ENCODE peak calls at places on chromosomes 7 and 10, in nine cellular contexts. A, X, V, Q, R, Z, N, W and M are unnamed samples.

GRCh38 chr10:99236627-99237309 is 1.1 kb upstream of the HPSE2 start:
- DNase-seq in Q (no peak), W (no peak), R (no peak), V (no peak), A (no peak), X (no peak), N (no peak), Z (no peak), M (no peak)

GRCh38 chr10:70122742-70123141 is 9.9 kb downstream of the AIFM2 start:
- DNase-seq in X (no peak), V (no peak), R (no peak), Z (no peak), Q (no peak), W (no peak), A (no peak), N (no peak), M (no peak)

GRCh38 chr10:58820386-58820785 is 307.7 kb downstream of the BICC1 start:
- DNase-seq in W (no peak), Q (no peak), A (no peak), X (no peak), R (peak), N (no peak), V (no peak), Z (no peak), M (no peak)

GRCh38 chr10:102504179-102504975 is 605 bp downstream of the SUFU start:
- DNase-seq in N (peak), Z (peak), V (no peak), A (no peak), X (no peak), R (peak), Q (peak), W (no peak), M (no peak)

GRCh38 chr10:12797471-12798262 is 203.8 kb downstream of the CCDC3 start:
- DNase-seq in N (no peak), V (no peak), A (no peak), Z (no peak), W (no peak), R (no peak), X (peak), Q (no peak), M (no peak)

GRCh38 chr7:70881470-70881869 is 250.5 kb upstream of the GALNT17 start:
- DNase-seq in N (no peak), V (no peak), A (no peak), W (no peak), X (no peak), Q (peak), R (no peak), Z (no peak), M (no peak)

GRCh38 chr7:69283421-69283820 is 314.9 kb upstream of the AUTS2 start:
- DNase-seq in A (no peak), X (peak), W (no peak), R (no peak), Z (no peak), V (no peak), N (no peak), Q (no peak), M (no peak)

GRCh38 chr10:96025566-96025965 is 17.8 kb upstream of the CCNJ start:
- DNase-seq in W (peak), N (no peak), X (no peak), Q (peak), Z (no peak), A (no peak), R (peak), V (no peak), M (peak)

GRCh38 chr7:2019693-2020511 is 212.8 kb downstream of the MAD1L1 start:
- DNase-seq in A (peak), R (peak), Z (peak), Q (no peak), W (no peak), N (no peak), V (no peak), X (peak), M (peak)

GRCh38 chr10:79274279-79275104 is 72.8 kb upstream of the PPIF start:
- DNase-seq in V (no peak), Z (peak), N (peak), R (no peak), A (peak), W (no peak), X (peak), Q (peak), M (no peak)

GRCh38 chr10:3095373-3096139 is 28.2 kb downstream of the PFKP start:
- DNase-seq in R (peak), Z (no peak), X (peak), N (no peak), V (no peak), A (peak), Q (no peak), W (peak), M (no peak)

GRCh38 chr7:42671627-42672026 is 240.2 kb downstream of the C7orf25 start:
- DNase-seq in W (no peak), Z (no peak), R (no peak), A (no peak), N (no peak), X (peak), Q (no peak), V (no peak), M (no peak)

GRCh38 chr7:116626886-116627285 is 45.1 kb upstream of the MET start:
- DNase-seq in V (no peak), Q (no peak), N (no peak), R (no peak), A (no peak), X (no peak), Z (no peak), W (no peak), M (no peak)

GRCh38 chr7:120014920-120015465 is 258.0 kb upstream of the KCND2 start:
- DNase-seq in A (no peak), R (no peak), Z (no peak), V (no peak), N (no peak), W (no peak), X (peak), Q (no peak), M (no peak)

GRCh38 chr7:27160147-27160545 is 3.7 kb upstream of the HOXA7 start:
- DNase-seq in R (no peak), Z (no peak), X (no peak), Q (no peak), A (no peak), W (no peak), V (no peak), N (no peak), M (no peak)

GRCh38 chr10:101444058-101444457 is 90.1 kb downstream of the BTRC start:
- DNase-seq in Q (no peak), W (peak), Z (no peak), N (no peak), A (no peak), V (no peak), X (peak), R (peak), M (no peak)

GRCh38 chr10:114603943-114604342 is 54.1 kb downstream of the ABLIM1 start:
- DNase-seq in Q (no peak), X (peak), V (no peak), W (no peak), N (no peak), A (no peak), R (peak), Z (no peak), M (no peak)

GRCh38 chr10:5903563-5903962 is 13.5 kb downstream of the FBH1 start:
- DNase-seq in A (no peak), V (no peak), R (no peak), X (no peak), Q (no peak), N (no peak), Z (no peak), W (no peak), M (no peak)

GRCh38 chr7:93960986-93961385 is 39.5 kb downstream of the GNG11 start:
- DNase-seq in W (no peak), Z (no peak), R (no peak), V (no peak), X (no peak), A (no peak), Q (no peak), N (no peak), M (no peak)

GRCh38 chr10:113476191-113476590 is 76.7 kb upstream of the HABP2 start:
- DNase-seq in X (peak), W (no peak), Z (no peak), V (peak), A (no peak), Q (peak), R (no peak), N (no peak), M (no peak)

GRCh38 chr7:637826-638225 is 88.7 kb upstream of the DNAAF5 start:
- DNase-seq in V (no peak), Z (no peak), X (no peak), A (no peak), Q (no peak), N (no peak), W (no peak), R (no peak), M (no peak)

GRCh38 chr7:84040365-84040764 is 154.2 kb downstream of the SEMA3A start:
- DNase-seq in R (no peak), Q (no peak), A (no peak), Z (no peak), W (no peak), X (no peak), N (no peak), V (no peak), M (no peak)

GRCh38 chr10:102616071-102616770 is 28.1 kb upstream of the TRIM8 start:
- DNase-seq in X (peak), N (no peak), A (no peak), V (no peak), Z (no peak), W (no peak), Q (peak), R (peak), M (peak)

GRCh38 chr7:83413831-83414230 is 235.1 kb downstream of the SEMA3E start:
- DNase-seq in W (no peak), V (no peak), A (no peak), X (peak), Z (no peak), Q (no peak), R (no peak), N (no peak), M (no peak)

GRCh38 chr7:93574646-93575554 is at the start of gene CALCR:
- DNase-seq in X (no peak), V (no peak), Q (no peak), W (peak), R (no peak), A (no peak), N (no peak), Z (no peak), M (no peak)

GRCh38 chr10:62005687-62006086 is 104.2 kb downstream of the ARID5B start:
- DNase-seq in N (no peak), A (no peak), Q (no peak), X (no peak), W (no peak), Z (no peak), V (no peak), R (no peak), M (no peak)

GRCh38 chr7:86785641-86786040 is 141.9 kb downstream of the GRM3 start:
- DNase-seq in Q (no peak), X (no peak), V (no peak), N (no peak), A (no peak), R (peak), W (no peak), Z (no peak), M (peak)

GRCh38 chr10:10663587-10663986 is 354.1 kb upstream of the CELF2 start:
- DNase-seq in Q (no peak), V (no peak), A (no peak), W (no peak), Z (no peak), R (no peak), N (no peak), X (no peak), M (no peak)

GRCh38 chr7:77933394-77933793 is 134.8 kb downstream of the PHTF2 start:
- DNase-seq in Z (no peak), W (peak), N (no peak), A (no peak), R (no peak), V (no peak), X (peak), Q (no peak), M (no peak)

GRCh38 chr7:129664029-129665012 is 52.8 kb downstream of the NRF1 start:
- DNase-seq in Z (no peak), V (no peak), Q (no peak), N (no peak), X (peak), A (no peak), W (peak), R (peak), M (peak)

GRCh38 chr10:97849101-97849490 is 547 bp upstream of the GOLGA7B start:
- DNase-seq in W (no peak), Z (no peak), V (no peak), Q (no peak), A (no peak), X (no peak), R (no peak), N (peak), M (peak)

GRCh38 chr7:134888141-134888740 is 98.1 kb upstream of the AGBL3 start:
- DNase-seq in X (no peak), Z (no peak), V (no peak), Q (no peak), A (no peak), N (no peak), W (no peak), R (no peak), M (no peak)

GRCh38 chr10:103845983-103846382 is 9.4 kb downstream of the SH3PXD2A start:
- DNase-seq in A (no peak), N (no peak), Q (no peak), X (no peak), W (no peak), R (peak), Z (no peak), V (no peak), M (peak)

GRCh38 chr7:101315336-101315735 is 6.3 kb downstream of the IFT22 start:
- DNase-seq in Q (no peak), X (peak), R (peak), V (no peak), N (peak), W (peak), Z (peak), A (no peak), M (peak)

GRCh38 chr10:31619410-31620095 is 300.5 kb downstream of the ZEB1 start:
- DNase-seq in V (no peak), W (no peak), X (no peak), R (no peak), Z (no peak), Q (no peak), N (no peak), A (no peak), M (no peak)

GRCh38 chr10:128863411-128863810 is 603.6 kb upstream of the MGMT start:
- DNase-seq in A (no peak), W (no peak), Q (no peak), N (no peak), R (no peak), X (no peak), Z (no peak), V (no peak), M (no peak)

GRCh38 chr7:4689668-4690067 is 7.6 kb downstream of the FOXK1 start:
- DNase-seq in Z (no peak), A (no peak), X (no peak), N (no peak), R (peak), W (no peak), Q (no peak), V (no peak), M (no peak)

GRCh38 chr7:136688601-136689000 is 179.9 kb upstream of the CHRM2 start:
- DNase-seq in A (no peak), Q (no peak), V (no peak), R (no peak), Z (no peak), X (no peak), N (no peak), W (no peak), M (no peak)

GRCh38 chr7:136685506-136685905 is 182.9 kb upstream of the CHRM2 start:
- DNase-seq in R (no peak), Z (no peak), X (no peak), Q (no peak), N (no peak), A (no peak), V (no peak), W (no peak), M (no peak)

GRCh38 chr7:136693166-136694119 is 175.0 kb upstream of the CHRM2 start:
- DNase-seq in N (no peak), X (no peak), R (peak), W (no peak), A (no peak), V (no peak), Z (no peak), Q (no peak), M (no peak)

GRCh38 chr7:136692221-136692620 is 176.2 kb upstream of the CHRM2 start:
- DNase-seq in N (no peak), Z (no peak), Q (no peak), V (no peak), X (no peak), A (no peak), R (no peak), W (no peak), M (no peak)

DNA sequence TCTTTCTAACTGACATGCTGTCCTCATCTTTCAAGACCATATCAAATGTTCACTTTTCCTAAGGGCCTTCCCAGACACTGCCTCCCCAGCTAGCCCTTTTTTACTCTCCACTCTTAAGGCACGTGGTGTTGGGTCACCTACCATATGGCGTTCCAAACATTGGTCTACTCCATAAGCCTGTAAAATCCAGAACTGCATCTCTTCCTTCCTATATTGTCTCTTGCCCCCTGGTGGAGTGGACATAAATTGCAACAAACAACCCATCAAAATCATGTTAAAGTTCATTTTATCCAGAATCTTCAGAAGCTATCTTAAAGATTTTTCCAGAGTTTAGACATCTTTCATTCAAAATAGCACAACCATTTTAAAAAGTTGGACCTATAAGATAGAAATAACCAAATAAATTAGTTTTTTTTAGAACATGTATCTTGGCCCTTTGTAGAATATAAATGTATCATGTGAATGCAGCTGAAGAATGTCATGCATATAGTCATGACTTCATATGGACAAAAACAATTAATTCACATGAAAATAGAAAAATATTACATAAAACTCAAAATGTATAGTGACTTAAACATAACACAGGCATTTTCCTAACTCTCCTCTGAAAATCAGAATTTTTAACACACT is 180.6 kb upstream of the CHRM2 start:
- DNase-seq in N (no peak), Z (no peak), V (no peak), X (peak), W (peak), R (peak), A (no peak), Q (peak), M (peak)
- TF ChIP-seq CTCF in N (peak), Z (peak), V (peak), X (peak), W (peak), R (peak), A (peak), Q (peak), M (peak)

DNA sequence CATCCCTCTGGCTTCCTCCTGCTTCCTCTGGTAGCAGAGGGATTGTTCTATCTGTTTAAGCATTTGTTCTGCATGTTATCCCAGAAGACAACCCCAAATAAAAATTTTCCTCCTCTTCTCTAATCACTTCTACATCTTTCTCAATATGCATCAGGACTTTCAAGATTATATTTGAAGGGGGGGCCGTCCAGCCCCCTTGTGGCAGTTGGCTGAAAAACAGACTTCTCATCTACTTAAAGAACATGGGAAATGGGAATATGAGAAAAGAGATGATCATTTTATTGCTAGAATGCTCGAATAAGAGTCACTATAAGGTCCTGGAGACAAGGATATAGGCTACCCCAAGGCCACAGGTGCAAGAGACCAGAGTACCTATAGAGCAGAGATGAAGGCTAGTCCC is 466.0 kb downstream of the REEP3 start:
- DNase-seq in N (no peak), A (no peak), Z (no peak), Q (no peak), R (no peak), W (no peak), X (no peak), V (no peak), M (no peak)
- TF ChIP-seq CTCF in N (no peak), A (no peak), Z (no peak), Q (no peak), R (no peak), W (no peak), X (no peak), V (no peak), M (no peak)

DNA sequence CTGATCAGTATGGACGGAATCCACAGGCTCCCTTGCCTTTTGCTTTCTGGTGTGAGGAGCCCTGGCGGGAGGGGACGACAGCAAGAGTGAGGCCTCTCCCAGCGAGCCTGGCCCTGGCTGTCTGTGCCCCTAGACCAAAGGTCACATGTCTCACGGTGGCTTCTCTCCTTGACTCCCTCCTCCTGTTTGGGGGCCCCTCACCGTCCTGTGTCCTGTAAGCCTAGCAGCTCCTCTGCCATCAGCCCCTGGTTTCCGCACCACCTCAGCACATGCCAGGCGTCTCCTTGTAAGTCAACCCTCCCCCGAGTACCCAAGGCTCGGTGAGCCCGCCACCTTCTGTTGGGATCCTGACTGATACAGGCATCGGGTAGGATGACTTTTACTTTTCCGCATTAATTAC is 119.9 kb downstream of the XRCC2 start:
- DNase-seq in N (no peak), Z (no peak), Q (no peak), V (no peak), X (no peak), R (no peak), W (no peak), A (no peak), M (no peak)
- TF ChIP-seq CTCF in N (no peak), Z (no peak), Q (no peak), V (no peak), X (no peak), R (no peak), W (no peak), A (no peak), M (no peak)

GRCh38 chr10:52351911-52352310 is 37.8 kb downstream of the DKK1 start:
- DNase-seq in W (no peak), Z (no peak), Q (no peak), R (no peak), X (peak), A (no peak), N (no peak), V (no peak), M (no peak)

GRCh38 chr10:52348037-52348564 is 34.0 kb downstream of the DKK1 start:
- DNase-seq in Q (no peak), A (no peak), V (no peak), W (no peak), R (no peak), N (no peak), Z (no peak), X (no peak), M (no peak)

GRCh38 chr10:52347327-52347667 is 33.2 kb downstream of the DKK1 start:
- DNase-seq in X (no peak), W (no peak), Z (no peak), Q (no peak), A (no peak), R (no peak), V (no peak), N (no peak), M (no peak)

GRCh38 chr10:52343439-52343838 is 29.4 kb downstream of the DKK1 start:
- DNase-seq in W (no peak), Q (no peak), A (no peak), R (no peak), V (no peak), N (no peak), Z (no peak), X (peak), M (no peak)

GRCh38 chr10:52346394-52347326 is 32.6 kb downstream of the DKK1 start:
- DNase-seq in Q (no peak), A (no peak), V (no peak), R (no peak), X (no peak), N (no peak), W (no peak), Z (no peak), M (no peak)
- TF ChIP-seq CTCF in Q (no peak), A (no peak), V (no peak), R (no peak), X (no peak), N (no peak), W (no peak), Z (no peak), M (no peak)